ENCODE peak calls at places on chromosomes 6 and 20, in five cellular contexts. D is heart left ventricle, Y is ovary, Z is adrenal gland, E is lower leg skin. N is an unnamed sample.
A peak's percentile ranks its signal among the peaks of the same experiment; 100 is the strongest.

GRCh38 chr6:39377530-39377929 is 55.0 kb upstream of the KCNK16 start:
- DNase-seq in D (peak; percentile 59), Y (peak; percentile 69), Z (peak; percentile 71), E (peak; percentile 48), N (peak; percentile 77)

GRCh38 chr20:47417245-47418060 is 61.0 kb upstream of the ZMYND8 start:
- DNase-seq in D (no peak), Y (no peak), Z (no peak), E (no peak), N (no peak)

GRCh38 chr6:2630891-2631458 is 119.7 kb downstream of the MYLK4 start:
- DNase-seq in D (no peak), Y (no peak), Z (no peak), E (no peak), N (no peak)

GRCh38 chr6:90645634-90646033 is 58.8 kb upstream of the MAP3K7 start:
- DNase-seq in D (no peak), Y (no peak), Z (no peak), E (no peak), N (no peak)

GRCh38 chr6:142784344-142784743 is 160.6 kb downstream of the HIVEP2 start:
- DNase-seq in D (no peak), Y (no peak), Z (no peak), E (peak; percentile 22), N (no peak)

GRCh38 chr20:6715350-6716063 is 52.0 kb upstream of the BMP2 start:
- DNase-seq in D (no peak), Y (no peak), Z (no peak), E (no peak), N (no peak)

GRCh38 chr6:111013144-111013905 is 31.5 kb downstream of the RPF2 start:
- DNase-seq in D (no peak), Y (no peak), Z (no peak), E (no peak), N (no peak)

GRCh38 chr6:170096803-170097504 is 193.9 kb downstream of the DLL1 start:
- DNase-seq in D (peak; percentile 17), Y (no peak), Z (peak; percentile 6), E (no peak), N (no peak)

GRCh38 chr6:35058827-35059522 is 82.2 kb downstream of the TCP11 start:
- DNase-seq in D (no peak), Y (no peak), Z (no peak), E (no peak), N (no peak)

GRCh38 chr6:43278524-43279078 is 19.5 kb upstream of the SLC22A7 start:
- DNase-seq in D (no peak), Y (no peak), Z (no peak), E (no peak), N (no peak)

GRCh38 chr6:161010418-161010817 is 18.8 kb downstream of the MAP3K4 start:
- DNase-seq in D (no peak), Y (no peak), Z (no peak), E (no peak), N (no peak)

GRCh38 chr6:33700391-33701050 is 11.0 kb downstream of the UQCC2 start:
- DNase-seq in D (peak; percentile 59), Y (no peak), Z (peak; percentile 72), E (no peak), N (peak; percentile 48)

GRCh38 chr6:157764346-157765068 is 58.5 kb upstream of the SNX9 start:
- DNase-seq in D (peak; percentile 80), Y (peak; percentile 61), Z (peak; percentile 75), E (peak; percentile 94), N (peak; percentile 48)
- TF ChIP-seq POLR2A in D (no peak), Y (no peak), Z (no peak), E (no peak), N (no peak)

DNA sequence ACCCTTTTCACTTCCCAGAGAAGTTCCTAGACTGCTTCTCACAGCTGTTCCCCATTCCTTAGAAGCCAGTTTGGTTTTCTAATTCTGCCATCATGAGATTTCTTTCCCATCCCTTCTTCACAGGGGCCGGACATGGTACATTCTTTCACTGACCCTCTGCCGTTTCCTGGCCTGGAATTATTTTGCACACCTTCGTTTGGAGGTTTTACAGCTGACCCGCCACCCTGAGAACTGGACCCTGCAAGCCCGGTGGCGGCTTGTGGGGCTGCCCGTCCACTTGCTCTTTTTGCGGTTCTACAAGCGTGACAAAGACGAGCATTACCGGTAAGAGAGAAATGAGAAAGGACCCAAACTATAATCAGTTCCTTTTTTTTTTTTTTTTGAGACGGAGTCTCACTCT is 4.2 kb downstream of the C6orf136 start:
- DNase-seq in D (no peak), Y (no peak), Z (no peak), E (no peak), N (no peak)
- TF ChIP-seq POLR2A in D (no peak), Y (no peak), Z (no peak), E (no peak), N (no peak)

DNA sequence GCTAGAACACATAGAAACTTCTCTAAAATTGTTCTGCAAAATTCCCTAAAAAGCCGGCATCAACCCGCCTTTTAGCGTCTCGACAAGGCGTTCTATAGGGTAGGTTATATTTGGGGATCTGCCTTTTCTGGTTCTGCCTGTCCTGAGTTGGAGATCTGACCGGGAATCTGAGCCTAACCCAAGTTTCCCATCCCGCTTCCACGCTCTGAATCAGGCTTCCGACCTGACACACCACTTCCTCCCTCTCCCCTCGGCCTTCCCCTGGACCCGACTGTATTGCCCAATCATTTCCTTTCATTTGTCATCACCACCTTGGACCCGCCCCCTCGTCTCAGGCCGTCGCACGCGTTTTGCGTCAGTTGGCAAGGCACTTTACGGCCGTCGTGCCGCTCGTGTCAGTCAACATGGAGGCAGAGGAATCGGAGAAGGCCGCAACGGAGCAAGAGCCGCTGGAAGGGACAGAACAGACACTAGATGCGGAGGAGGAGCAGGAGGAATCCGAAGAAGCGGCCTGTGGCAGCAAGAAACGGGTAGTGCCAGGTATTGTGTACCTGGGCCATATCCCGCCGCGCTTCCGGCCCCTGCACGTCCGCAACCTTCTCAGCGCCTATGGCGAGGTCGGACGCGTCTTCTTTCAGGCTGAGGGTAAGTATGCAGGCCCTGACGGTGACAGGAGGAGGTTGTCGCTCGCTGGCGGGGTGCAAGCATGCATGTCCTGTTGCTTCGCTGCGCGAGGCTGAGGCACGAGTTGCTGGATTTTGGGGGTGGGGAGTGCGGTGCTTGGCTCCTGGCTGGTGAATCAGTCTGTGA is at the start of gene ABT1:
- DNase-seq in D (peak; percentile 98), Y (peak; percentile 98), Z (peak; percentile 98), E (peak; percentile 99), N (peak; percentile 98)
- TF ChIP-seq POLR2A in D (no peak), Y (peak; percentile 87), Z (peak; percentile 81), E (no peak), N (peak; percentile 81)

DNA sequence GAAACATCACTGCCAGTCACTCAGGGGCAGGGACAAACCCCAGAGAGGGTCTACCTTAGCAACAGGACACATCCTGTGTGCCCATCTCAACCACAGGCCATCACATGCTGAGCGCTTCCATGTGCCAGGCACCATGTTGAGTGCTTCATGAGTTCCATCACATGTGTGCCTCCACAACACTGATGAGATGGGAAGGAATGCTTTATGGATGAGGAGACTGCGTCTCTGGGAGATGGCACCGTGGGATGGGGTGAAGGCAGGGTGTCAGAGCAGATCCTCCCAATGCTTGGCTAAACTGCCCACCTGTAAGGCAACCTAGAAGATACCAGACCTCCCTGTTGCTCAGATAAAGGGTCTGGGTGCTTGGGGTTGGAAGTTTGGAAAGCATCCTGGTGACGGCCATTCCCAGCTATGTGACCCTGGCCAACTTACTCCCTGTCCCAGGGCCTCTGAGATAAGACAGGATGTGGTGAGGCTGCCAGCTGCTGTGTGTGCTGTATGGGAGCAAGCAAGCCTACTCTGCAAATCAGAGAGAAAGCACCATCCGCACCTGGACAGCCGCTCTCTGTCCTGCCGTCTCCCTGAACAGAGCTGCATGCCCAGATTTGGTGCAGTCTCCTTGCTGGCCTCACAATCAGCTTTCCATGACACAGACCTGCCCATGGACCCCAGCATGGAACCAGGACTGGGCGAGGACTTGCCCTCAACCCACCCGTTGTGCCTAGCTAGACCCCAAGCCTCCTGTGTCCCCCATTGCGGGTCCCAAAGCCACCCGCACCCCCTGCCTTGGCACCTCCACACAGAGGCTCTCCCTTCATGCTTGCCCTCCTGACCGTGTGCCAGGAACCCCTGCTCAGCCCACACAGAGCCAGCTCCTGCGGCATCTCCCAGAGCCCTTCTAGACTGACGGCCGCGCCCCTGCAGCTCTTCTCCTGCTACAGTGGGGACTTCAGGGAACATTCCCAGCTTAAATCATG is 143.7 kb downstream of the SYNDIG1 start:
- DNase-seq in D (no peak), Y (no peak), Z (no peak), E (no peak), N (no peak)
- TF ChIP-seq POLR2A in D (no peak), Y (no peak), Z (no peak), E (no peak), N (no peak)

DNA sequence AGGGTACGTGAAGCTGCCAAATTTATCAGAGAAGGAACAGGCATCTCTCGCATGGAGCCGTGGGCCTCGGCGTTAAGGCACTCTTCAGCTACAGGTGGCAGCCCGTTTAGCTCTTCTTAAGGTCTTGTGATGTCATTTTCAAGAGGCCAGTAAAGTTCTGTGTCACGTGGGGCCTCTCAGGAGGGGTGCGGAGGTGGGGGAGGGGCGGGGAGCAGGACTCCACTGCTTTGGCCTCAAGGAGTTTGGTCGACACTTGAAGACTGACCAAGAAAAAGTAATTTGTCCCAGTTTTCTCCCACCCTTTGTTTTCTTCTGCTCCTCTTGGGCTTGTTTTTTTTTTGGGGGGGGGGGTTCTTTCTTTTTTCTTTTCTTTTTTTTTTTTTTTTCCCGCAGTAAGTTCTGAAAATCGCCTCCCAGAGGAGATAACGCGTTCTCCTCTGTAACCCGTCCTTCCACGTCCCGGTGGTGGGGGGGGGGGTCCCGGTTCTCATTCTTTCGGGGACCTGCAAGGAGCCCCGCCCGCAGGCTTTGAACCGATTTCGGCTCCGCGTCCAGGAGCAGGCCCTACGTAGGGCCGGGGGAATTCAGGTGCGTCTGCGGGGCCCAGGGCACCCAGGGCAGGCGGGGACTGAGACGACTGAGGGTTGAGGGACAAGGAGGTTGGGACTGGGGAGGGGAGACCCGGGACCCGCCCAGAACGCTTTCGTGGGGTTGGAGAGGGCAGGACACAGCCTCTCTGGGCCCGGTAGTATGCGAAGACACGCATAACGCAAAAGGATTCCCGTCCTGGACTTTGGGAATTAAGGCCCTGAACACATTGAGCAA is 26.0 kb downstream of the GPX6 start:
- DNase-seq in D (no peak), Y (peak; percentile 86), Z (peak; percentile 22), E (no peak), N (peak; percentile 18)
- TF ChIP-seq POLR2A in D (no peak), Y (peak; percentile 42), Z (peak; percentile 27), E (no peak), N (no peak)

DNA sequence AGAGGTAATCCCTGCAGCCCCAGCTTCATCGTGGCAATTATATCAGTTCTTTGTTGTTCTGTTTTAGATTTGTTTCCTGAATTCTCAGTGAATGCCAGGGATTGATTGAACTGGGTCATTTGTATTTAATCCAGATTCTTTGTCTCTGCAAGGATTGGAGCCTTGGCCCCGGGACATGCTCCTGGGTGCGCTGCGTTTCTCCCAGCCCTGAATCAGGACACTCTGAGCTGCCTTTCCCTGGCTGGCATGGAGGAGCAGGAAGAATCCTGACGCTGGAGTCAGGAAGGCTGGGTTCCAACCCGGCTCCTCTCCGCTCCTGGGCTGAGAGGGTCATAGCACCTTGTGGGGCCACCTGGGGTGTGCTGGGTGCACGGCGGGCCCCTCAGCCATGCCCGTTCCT is 545.6 kb downstream of the QKI start:
- DNase-seq in D (no peak), Y (no peak), Z (no peak), E (no peak), N (no peak)
- TF ChIP-seq POLR2A in D (no peak), Y (no peak), Z (no peak), E (no peak), N (no peak)

N was measured in tibial nerve.